ENCODE peak calls at places on chromosomes 5 and 9, in nine cellular contexts. A is tibial artery, I is AG09309, B is HFFc6, U is HFF-Myc, P is upper lobe of right lung, O is LNCaP clone FGC, M is BE2C, T is IMR-90. V is an unnamed sample.

GRCh38 chr5:39175273-39175955 is 43.9 kb downstream of the FYB1 start:
- DNase-seq in A (no peak), I (no peak), B (no peak), U (no peak), P (no peak), O (no peak), M (no peak), T (no peak), V (no peak)

GRCh38 chr5:10474521-10475075 is 32.9 kb downstream of the ROPN1L start:
- DNase-seq in A (no peak), I (peak; percentile 57), B (peak; percentile 25), U (peak; percentile 83), P (no peak), O (no peak), M (no peak), T (peak; percentile 60), V (no peak)

GRCh38 chr5:38465045-38465444 is 91.4 kb downstream of the LIFR start:
- DNase-seq in A (no peak), I (no peak), B (peak; percentile 7), U (peak; percentile 32), P (no peak), O (no peak), M (no peak), T (peak; percentile 44), V (no peak)

GRCh38 chr5:76175051-76175666 is 92.0 kb downstream of the SV2C start:
- DNase-seq in A (no peak), I (no peak), B (peak; percentile 27), U (no peak), P (no peak), O (peak; percentile 48), M (peak; percentile 62), T (peak; percentile 48), V (peak; percentile 88)

GRCh38 chr5:119321569-119322311 is 34.1 kb upstream of the TNFAIP8 start:
- DNase-seq in A (no peak), I (no peak), B (no peak), U (no peak), P (no peak), O (no peak), M (no peak), T (no peak), V (no peak)

GRCh38 chr9:108640211-108640610 is 215.6 kb downstream of the ACTL7B start:
- DNase-seq in A (no peak), I (peak; percentile 52), B (no peak), U (no peak), P (no peak), O (no peak), M (no peak), T (no peak), V (no peak)

GRCh38 chr9:18185196-18185595 is 288.8 kb upstream of the ADAMTSL1 start:
- DNase-seq in A (no peak), I (no peak), B (no peak), U (no peak), P (no peak), O (no peak), M (no peak), T (no peak), V (no peak)

GRCh38 chr9:749712-750111 is 91.8 kb upstream of the DMRT1 start:
- DNase-seq in A (no peak), I (no peak), B (no peak), U (no peak), P (no peak), O (no peak), M (no peak), T (no peak), V (no peak)

GRCh38 chr9:70510157-70510770 is 95.8 kb upstream of the KLF9 start:
- DNase-seq in A (no peak), I (no peak), B (no peak), U (no peak), P (peak; percentile 66), O (no peak), M (peak; percentile 55), T (no peak), V (peak; percentile 14)

GRCh38 chr9:73011956-73012355 is 59.1 kb upstream of the ALDH1A1 start:
- DNase-seq in A (no peak), I (no peak), B (no peak), U (no peak), P (no peak), O (no peak), M (no peak), T (no peak), V (no peak)

GRCh38 chr5:125258610-125259009 is 512.2 kb upstream of the ZNF608 start:
- DNase-seq in A (no peak), I (no peak), B (no peak), U (no peak), P (no peak), O (no peak), M (no peak), T (no peak), V (no peak)

GRCh38 chr5:150777685-150778084 is 872 bp upstream of the SMIM3 start:
- DNase-seq in A (no peak), I (no peak), B (no peak), U (no peak), P (no peak), O (no peak), M (no peak), T (no peak), V (no peak)

GRCh38 chr5:13994606-13995336 is 50.3 kb upstream of the DNAH5 start:
- DNase-seq in A (no peak), I (no peak), B (peak; percentile 39), U (no peak), P (no peak), O (no peak), M (no peak), T (peak; percentile 94), V (no peak)

DNA sequence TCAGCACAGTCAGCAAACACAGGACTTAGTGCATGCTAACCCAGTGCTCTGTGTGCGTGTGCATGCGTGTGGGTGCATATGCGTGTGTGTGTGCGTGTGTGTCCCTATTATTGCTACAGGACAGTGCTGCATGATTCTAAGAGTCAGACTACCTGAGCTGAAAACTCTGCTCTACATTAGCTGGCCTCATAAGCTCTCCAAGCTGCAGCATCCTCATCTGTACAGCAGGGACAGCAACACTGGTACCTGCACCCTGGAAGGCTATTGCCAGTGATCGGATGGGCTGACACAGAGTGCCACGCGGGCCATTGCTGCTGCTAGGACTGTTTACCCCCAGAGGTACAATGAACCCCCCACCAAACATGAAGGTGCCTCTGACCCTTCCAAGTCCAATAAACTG is 1.2 kb downstream of the ADAMTS12 start:
- DNase-seq in A (no peak), I (no peak), B (peak; percentile 54), U (no peak), P (no peak), O (no peak), M (no peak), T (peak; percentile 51), V (peak; percentile 46)
- TF ChIP-seq CTCF in A (no peak), I (peak; percentile 31), B (peak; percentile 60), U (no peak), P (no peak), O (no peak), M (no peak), T (peak; percentile 22), V (no peak)

GRCh38 chr9:124972241-124972770 is 31.4 kb upstream of the GOLGA1 start:
- DNase-seq in A (no peak), I (no peak), B (no peak), U (no peak), P (no peak), O (no peak), M (no peak), T (no peak), V (no peak)

GRCh38 chr9:124973807-124974206 is 32.9 kb upstream of the GOLGA1 start:
- DNase-seq in A (no peak), I (no peak), B (no peak), U (no peak), P (no peak), O (no peak), M (no peak), T (no peak), V (no peak)

GRCh38 chr9:124964604-124965003 is 23.7 kb upstream of the GOLGA1 start:
- DNase-seq in A (no peak), I (no peak), B (no peak), U (no peak), P (no peak), O (no peak), M (no peak), T (no peak), V (no peak)

GRCh38 chr9:124968238-124968637 is 27.4 kb upstream of the GOLGA1 start:
- DNase-seq in A (no peak), I (no peak), B (no peak), U (no peak), P (no peak), O (no peak), M (no peak), T (no peak), V (no peak)

GRCh38 chr9:124969401-124969800 is 28.5 kb upstream of the GOLGA1 start:
- DNase-seq in A (no peak), I (peak; percentile 37), B (no peak), U (no peak), P (no peak), O (no peak), M (no peak), T (no peak), V (no peak)
- TF ChIP-seq CTCF in A (no peak), I (no peak), B (no peak), U (no peak), P (no peak), O (no peak), M (no peak), T (no peak), V (no peak)

DNA sequence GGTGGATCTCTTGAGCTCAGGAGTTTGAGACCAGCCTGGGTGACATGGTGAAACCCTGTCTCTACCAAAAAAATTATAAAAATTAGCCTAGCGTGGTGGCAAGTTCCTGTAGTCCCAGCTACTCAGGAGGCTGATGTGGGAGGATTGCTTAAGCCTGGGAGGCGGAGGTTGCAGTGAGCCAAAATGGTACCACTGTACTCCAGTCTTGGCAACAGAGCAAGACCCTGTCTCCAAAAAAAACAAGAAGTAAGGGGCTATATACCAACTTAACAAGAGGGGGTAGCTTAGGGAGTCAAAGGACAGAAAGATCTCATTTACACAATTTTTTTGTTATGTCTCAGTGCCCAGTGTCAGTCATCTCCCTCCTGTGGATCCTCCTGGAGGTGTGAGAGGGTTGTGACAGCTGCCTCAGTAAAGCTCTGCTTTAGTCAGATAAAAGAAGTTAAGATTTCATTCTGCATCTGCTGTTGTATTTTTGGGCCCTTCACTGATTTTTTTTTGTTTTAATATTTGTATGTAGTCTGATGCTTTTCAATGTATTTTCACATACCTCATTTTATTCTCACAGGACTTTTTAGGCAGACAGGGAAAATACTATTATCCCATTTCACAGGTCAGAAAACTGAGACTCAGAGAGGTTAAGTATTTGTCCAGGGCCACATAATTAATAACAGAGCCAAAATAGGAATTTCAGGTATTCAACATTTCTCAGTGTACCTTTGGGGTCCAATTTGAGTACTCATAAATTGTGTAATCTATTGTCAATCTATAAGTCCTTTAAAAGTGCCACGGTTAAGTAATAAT is 120.9 kb upstream of the GRHPR start:
- DNase-seq in A (no peak), I (no peak), B (no peak), U (no peak), P (no peak), O (no peak), M (no peak), T (no peak), V (no peak)
- TF ChIP-seq CTCF in A (no peak), I (no peak), B (no peak), U (no peak), P (no peak), O (no peak), M (no peak), T (no peak), V (peak; percentile 19)

DNA sequence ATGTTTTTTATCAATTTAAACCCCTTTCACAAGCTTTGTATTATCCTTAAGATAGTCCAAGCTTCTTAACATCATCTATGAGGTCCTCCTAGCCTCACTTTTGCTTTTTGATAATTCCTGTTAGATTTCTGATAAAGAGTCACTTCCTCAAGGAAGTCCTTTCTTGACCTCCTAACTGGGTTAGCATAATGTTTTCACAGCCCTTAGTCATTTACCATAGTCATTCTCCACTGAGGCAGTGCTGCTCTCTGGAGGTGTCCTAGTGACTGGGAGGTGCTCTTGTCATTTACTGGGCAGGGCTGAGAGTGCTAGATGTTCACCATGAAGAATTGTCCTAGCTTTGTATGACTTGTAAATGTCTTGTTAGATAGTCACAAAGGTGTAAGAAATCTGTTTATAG is 26.4 kb downstream of the TNPO1 start:
- DNase-seq in A (no peak), I (no peak), B (peak; percentile 78), U (no peak), P (no peak), O (no peak), M (no peak), T (peak; percentile 65), V (no peak)
- TF ChIP-seq CTCF in A (no peak), I (peak; percentile 21), B (peak; percentile 57), U (no peak), P (no peak), O (no peak), M (peak; percentile 3), T (peak; percentile 34), V (peak; percentile 18)